ENCODE peak calls at places on chromosomes 11 and 22, in eight cellular contexts. Q, U, S, D, Y, C, Z and K are unnamed samples.

GRCh38 chr11:65541093-65542010 is 16.5 kb downstream of the SCYL1 start:
- ATAC-seq in Q (no peak), U (peak; percentile 1), Z (no peak), Y (no peak), S (no peak), D (no peak), C (no peak), K (no peak)

GRCh38 chr11:134120921-134121526 is 52.2 kb downstream of the JAM3 start:
- ATAC-seq in D (peak; percentile 14), Y (no peak), Z (no peak), Q (no peak), U (no peak), S (no peak), C (no peak), K (no peak)

GRCh38 chr11:43492701-43493100 is 134.0 kb downstream of the TTC17 start:
- ATAC-seq in D (no peak), Q (no peak), Y (no peak), C (no peak), Z (no peak), U (no peak), S (no peak), K (no peak)

GRCh38 chr11:119262668-119263351 is 54.1 kb downstream of the MCAM start:
- ATAC-seq in Z (no peak), S (peak; percentile 82), Y (peak; percentile 34), C (no peak), Q (peak; percentile 75), D (no peak), U (no peak), K (peak; percentile 44)

GRCh38 chr11:75858042-75858441 is 43.0 kb downstream of the UVRAG start:
- ATAC-seq in S (no peak), Q (no peak), Z (no peak), D (no peak), Y (no peak), U (no peak), C (no peak), K (no peak)

GRCh38 chr11:68549789-68550484 is 89.4 kb downstream of the PPP6R3 start:
- ATAC-seq in Y (no peak), Z (no peak), D (peak; percentile 4), C (peak; percentile 20), S (no peak), Q (no peak), U (peak; percentile 74), K (no peak)

GRCh38 chr11:70297341-70297740 is 26.9 kb downstream of the PPFIA1 start:
- ATAC-seq in Z (no peak), U (no peak), C (no peak), Y (no peak), Q (no peak), S (no peak), D (no peak), K (peak; percentile 58)

GRCh38 chr11:119585038-119585666 is 143.8 kb downstream of the NECTIN1 start:
- ATAC-seq in Z (peak; percentile 28), S (no peak), Y (peak; percentile 17), Q (no peak), C (peak; percentile 29), D (peak; percentile 15), U (no peak), K (no peak)

GRCh38 chr11:27233654-27234042 is 129.4 kb downstream of the CCDC34 start:
- ATAC-seq in D (no peak), C (no peak), Z (no peak), U (no peak), S (no peak), Q (no peak), Y (no peak), K (no peak)

GRCh38 chr11:92670293-92670890 is 299.1 kb upstream of the MTNR1B start:
- ATAC-seq in C (no peak), Y (no peak), D (no peak), Q (no peak), S (no peak), U (no peak), Z (no peak), K (no peak)

GRCh38 chr22:48785792-48786678 is 1041.6 kb downstream of the BRD1 start:
- ATAC-seq in Y (no peak), Z (no peak), Q (no peak), S (no peak), U (no peak), C (no peak), D (peak; percentile 48), K (no peak)

GRCh38 chr11:61587951-61588695 is 7.2 kb upstream of the SYT7 start:
- ATAC-seq in D (peak; percentile 77), C (peak; percentile 85), U (peak; percentile 84), S (peak; percentile 66), Z (peak; percentile 66), Q (peak; percentile 93), Y (peak; percentile 59), K (peak; percentile 57)

GRCh38 chr22:22094514-22094913 is 111.9 kb upstream of the TOP3B start:
- ATAC-seq in C (no peak), D (no peak), Y (no peak), U (no peak), Q (no peak), Z (no peak), S (no peak), K (no peak)

GRCh38 chr22:40628354-40629042 is 8.0 kb downstream of the MRTFA start:
- ATAC-seq in S (peak; percentile 42), Z (no peak), C (peak; percentile 66), U (no peak), Y (peak; percentile 19), D (peak; percentile 86), Q (peak; percentile 53), K (peak; percentile 77)

GRCh38 chr11:10922944-10923343 is 65.1 kb upstream of the ZBED5 start:
- ATAC-seq in C (no peak), U (no peak), Y (no peak), S (no peak), Z (no peak), D (no peak), Q (no peak), K (no peak)

GRCh38 chr11:8338138-8338537 is 74.5 kb upstream of the LMO1 start:
- ATAC-seq in S (no peak), U (no peak), C (peak; percentile 57), Z (peak; percentile 68), D (peak; percentile 79), Q (peak; percentile 95), Y (no peak), K (no peak)

GRCh38 chr22:36762687-36763260 is 13.1 kb downstream of the IFT27 start:
- ATAC-seq in S (no peak), Q (no peak), Y (no peak), U (no peak), C (peak; percentile 79), Z (no peak), D (peak; percentile 55), K (no peak)

GRCh38 chr11:18280438-18281046 is 14.5 kb downstream of the SAA1 start:
- ATAC-seq in Z (no peak), U (no peak), D (no peak), Y (no peak), Q (no peak), C (no peak), S (peak; percentile 88), K (peak; percentile 76)

GRCh38 chr11:124402326-124402922 is 3.6 kb upstream of the OR8B3 start:
- ATAC-seq in Z (peak; percentile 70), U (no peak), Q (peak; percentile 97), Y (no peak), C (peak; percentile 80), D (peak; percentile 87), S (peak; percentile 74), K (no peak)

GRCh38 chr22:38313384-38313955 is 3.8 kb downstream of the CSNK1E start:
- ATAC-seq in D (no peak), Q (no peak), Y (no peak), C (no peak), S (no peak), U (no peak), Z (no peak), K (no peak)

GRCh38 chr11:74682731-74683278 is 48.4 kb downstream of the CHRDL2 start:
- ATAC-seq in S (no peak), C (no peak), Z (no peak), D (no peak), Q (no peak), Y (no peak), U (no peak), K (no peak)

GRCh38 chr11:1177020-1177770 is 19.4 kb downstream of the MUC5AC start:
- ATAC-seq in S (no peak), Q (no peak), U (no peak), C (no peak), Z (no peak), Y (no peak), D (no peak), K (no peak)

GRCh38 chr11:57567210-57567511 is 311 bp downstream of the UBE2L6 start:
- ATAC-seq in Y (peak; percentile 1), U (peak; percentile 18), S (peak; percentile 21), Z (no peak), D (no peak), C (no peak), Q (no peak), K (no peak)

GRCh38 chr11:106466441-106467190 is 389.2 kb downstream of the AASDHPPT start:
- ATAC-seq in U (no peak), Q (no peak), Y (no peak), S (no peak), C (no peak), Z (peak; percentile 53), D (no peak), K (no peak)

GRCh38 chr11:2294340-2295290 is 7.1 kb downstream of the C11orf21 start:
- ATAC-seq in S (no peak), D (no peak), C (no peak), Y (no peak), U (no peak), Q (no peak), Z (no peak), K (no peak)

GRCh38 chr11:113494021-113494420 is 18.8 kb upstream of the DRD2 start:
- ATAC-seq in Q (no peak), U (no peak), C (no peak), Z (no peak), Y (no peak), S (no peak), D (no peak), K (no peak)

GRCh38 chr11:36452987-36453386 is 57.1 kb downstream of the TRAF6 start:
- ATAC-seq in D (no peak), S (peak; percentile 31), Y (no peak), Q (no peak), C (no peak), Z (no peak), U (no peak), K (no peak)

GRCh38 chr11:22668005-22668796 is 1.8 kb downstream of the GAS2 start:
- ATAC-seq in S (no peak), C (no peak), D (no peak), U (no peak), Q (no peak), Z (no peak), Y (no peak), K (no peak)

GRCh38 chr22:29308791-29309262 is 2.4 kb downstream of the GAS2L1 start:
- ATAC-seq in Y (no peak), Q (no peak), Z (no peak), C (no peak), S (peak; percentile 60), D (no peak), U (peak; percentile 20), K (no peak)

GRCh38 chr11:11409916-11410315 is 56.9 kb upstream of the CSNK2A3 start:
- ATAC-seq in C (no peak), Y (no peak), D (no peak), S (no peak), Q (peak; percentile 35), Z (no peak), U (no peak), K (no peak)

GRCh38 chr11:39777035-39777434 is 1682.4 kb downstream of the LRRC4C start:
- ATAC-seq in D (no peak), U (no peak), S (no peak), Y (no peak), C (no peak), Z (peak; percentile 37), Q (no peak), K (no peak)